ENCODE peak calls at places on chromosomes 11 and 22, in five cellular contexts. One of them, this sample, is unnamed.

GRCh38 chr22:24146791-24147353 is 34.4 kb upstream of the SUSD2 start:
- DNase-seq in ELF-1: no peak
- DNase-seq in GM23338: peak; percentile 42
- DNase-seq in HuH-7.5: no peak
- DNase-seq in BE2C: peak; percentile 55
- DNase-seq in this sample: peak; percentile 62

GRCh38 chr22:40434745-40435144 is 64.4 kb downstream of the SGSM3 start:
- DNase-seq in HuH-7.5: no peak
- DNase-seq in ELF-1: no peak
- DNase-seq in GM23338: no peak
- DNase-seq in BE2C: no peak
- DNase-seq in this sample: no peak

GRCh38 chr11:118003021-118003423 is 16.8 kb downstream of the IL10RA start:
- DNase-seq in ELF-1: no peak
- DNase-seq in GM23338: no peak
- DNase-seq in HuH-7.5: no peak
- DNase-seq in BE2C: no peak
- DNase-seq in this sample: no peak

GRCh38 chr11:48037709-48038468 is 57.5 kb downstream of the PTPRJ start:
- DNase-seq in ELF-1: no peak
- DNase-seq in GM23338: no peak
- DNase-seq in HuH-7.5: no peak
- DNase-seq in BE2C: no peak
- DNase-seq in this sample: no peak

GRCh38 chr11:110297082-110297725 is 790 bp upstream of the RDX start:
- DNase-seq in GM23338: no peak
- DNase-seq in BE2C: no peak
- DNase-seq in ELF-1: no peak
- DNase-seq in HuH-7.5: peak; percentile 42
- DNase-seq in this sample: no peak

GRCh38 chr22:49969751-49970527 is 9.4 kb downstream of the PIM3 start:
- DNase-seq in GM23338: no peak
- DNase-seq in BE2C: peak; percentile 15
- DNase-seq in HuH-7.5: no peak
- DNase-seq in ELF-1: peak; percentile 2
- DNase-seq in this sample: no peak

GRCh38 chr11:12008790-12009616 is 577 bp upstream of the DKK3 start:
- DNase-seq in GM23338: peak; percentile 88
- DNase-seq in HuH-7.5: peak; percentile 64
- DNase-seq in ELF-1: peak; percentile 68
- DNase-seq in BE2C: peak; percentile 78
- DNase-seq in this sample: no peak

GRCh38 chr11:24356501-24356900 is 140.4 kb upstream of the LUZP2 start:
- DNase-seq in ELF-1: no peak
- DNase-seq in GM23338: no peak
- DNase-seq in HuH-7.5: no peak
- DNase-seq in BE2C: no peak
- DNase-seq in this sample: no peak

GRCh38 chr22:27412866-27413445 is 388.6 kb downstream of the MN1 start:
- DNase-seq in GM23338: no peak
- DNase-seq in HuH-7.5: no peak
- DNase-seq in ELF-1: no peak
- DNase-seq in BE2C: no peak
- DNase-seq in this sample: no peak

This sample was measured in ureter.